ENCODE peak calls at places on chromosomes 3 and 15, in nine cellular contexts. N, X, E, R, L, I, H, Q and Z are unnamed samples.

GRCh38 chr15:37824717-37825382 is 109.6 kb upstream of the TMCO5A start:
- DNase-seq in E (peak), L (peak), X (peak), N (peak), R (no peak), H (no peak), I (no peak), Q (no peak), Z (no peak)

GRCh38 chr3:79421273-79421672 is 346.5 kb downstream of the ROBO1 start:
- DNase-seq in H (no peak), Q (no peak), R (no peak), N (no peak), L (no peak), E (no peak), X (no peak), I (no peak), Z (no peak)

GRCh38 chr3:161305095-161305991 is 66.0 kb downstream of the SPTSSB start:
- DNase-seq in E (peak), N (peak), R (no peak), L (no peak), H (no peak), X (peak), I (no peak), Q (no peak), Z (no peak)

GRCh38 chr15:72135719-72136118 is 17.5 kb downstream of the SENP8 start:
- DNase-seq in I (no peak), E (no peak), Q (no peak), H (no peak), R (no peak), L (no peak), X (no peak), N (no peak), Z (no peak)

GRCh38 chr3:45988100-45988761 is 7.4 kb downstream of the FYCO1 start:
- DNase-seq in R (no peak), X (peak), H (no peak), I (no peak), L (no peak), N (no peak), Q (no peak), E (no peak), Z (no peak)

GRCh38 chr3:130457681-130458080 is 59.3 kb upstream of the COL6A6 start:
- DNase-seq in L (no peak), I (no peak), R (no peak), N (no peak), X (no peak), H (no peak), E (no peak), Q (no peak), Z (no peak)

GRCh38 chr3:142216321-142216720 is 9.1 kb downstream of the GK5 start:
- DNase-seq in I (no peak), X (no peak), Q (no peak), E (no peak), H (no peak), N (no peak), R (no peak), L (no peak), Z (no peak)

GRCh38 chr3:108489776-108490175 is 20.6 kb downstream of the MYH15 start:
- DNase-seq in L (no peak), X (peak), Q (peak), E (peak), I (peak), N (peak), R (peak), H (peak), Z (no peak)

GRCh38 chr15:85489773-85490493 is 109.5 kb downstream of the AKAP13 start:
- DNase-seq in R (no peak), I (no peak), E (no peak), L (no peak), N (no peak), H (no peak), X (no peak), Q (no peak), Z (no peak)

GRCh38 chr15:69570997-69571396 is 118.4 kb downstream of the RPLP1 start:
- DNase-seq in R (no peak), N (no peak), I (no peak), E (no peak), Q (no peak), X (no peak), H (no peak), L (no peak), Z (no peak)

GRCh38 chr15:74123131-74123429 is 7.3 kb upstream of the ISLR2 start:
- DNase-seq in X (peak), L (no peak), E (no peak), Q (no peak), H (no peak), I (no peak), N (no peak), R (no peak), Z (no peak)

GRCh38 chr3:58534592-58535494 is 2.1 kb downstream of the ACOX2 start:
- DNase-seq in Q (no peak), R (no peak), I (no peak), N (no peak), L (no peak), X (no peak), H (no peak), E (no peak), Z (no peak)